ENCODE peak calls at places on chromosomes 4 and X, in four cellular contexts. One of them, this sample, is unnamed.

GRCh38 chr4:133394971-133395627 is 246.0 kb downstream of the PCDH10 start:
- DNase-seq in PC-3: no peak
- DNase-seq in cardiac fibroblast: no peak
- DNase-seq in brain microvascular endothelial cell: no peak
- DNase-seq in this sample: no peak

GRCh38 chr4:97866821-97867556 is 276.3 kb downstream of the STPG2 start:
- DNase-seq in PC-3: no peak
- DNase-seq in cardiac fibroblast: no peak
- DNase-seq in brain microvascular endothelial cell: no peak
- DNase-seq in this sample: no peak

GRCh38 chrX:114611018-114611619 is 27.2 kb downstream of the HTR2C start:
- DNase-seq in brain microvascular endothelial cell: peak
- DNase-seq in PC-3: peak
- DNase-seq in cardiac fibroblast: peak
- DNase-seq in this sample: peak

GRCh38 chrX:37603938-37604409 is 32.5 kb downstream of the LANCL3 start:
- DNase-seq in PC-3: no peak
- DNase-seq in cardiac fibroblast: no peak
- DNase-seq in brain microvascular endothelial cell: no peak
- DNase-seq in this sample: no peak

GRCh38 chrX:119692241-119693031 is 532 bp downstream of the SEPTIN6 start:
- DNase-seq in cardiac fibroblast: peak
- DNase-seq in brain microvascular endothelial cell: peak
- DNase-seq in PC-3: peak
- DNase-seq in this sample: no peak

GRCh38 chr4:176205299-176205698 is 9.9 kb upstream of the SPATA4 start:
- DNase-seq in cardiac fibroblast: no peak
- DNase-seq in PC-3: no peak
- DNase-seq in brain microvascular endothelial cell: no peak
- DNase-seq in this sample: no peak

GRCh38 chrX:13033193-13033592 is 11.2 kb downstream of the FAM9C start:
- DNase-seq in cardiac fibroblast: no peak
- DNase-seq in brain microvascular endothelial cell: no peak
- DNase-seq in PC-3: no peak
- DNase-seq in this sample: no peak

GRCh38 chrX:150887906-150888465 is 10.5 kb downstream of the CD99L2 start:
- DNase-seq in PC-3: peak
- DNase-seq in cardiac fibroblast: peak
- DNase-seq in brain microvascular endothelial cell: peak
- DNase-seq in this sample: no peak

GRCh38 chr4:139886798-139887197 is 221.2 kb downstream of the MGST2 start:
- DNase-seq in brain microvascular endothelial cell: no peak
- DNase-seq in cardiac fibroblast: peak
- DNase-seq in PC-3: no peak
- DNase-seq in this sample: no peak

GRCh38 chr4:77104405-77105292 is 28.9 kb upstream of the CCNI start:
- DNase-seq in cardiac fibroblast: peak
- DNase-seq in brain microvascular endothelial cell: peak
- DNase-seq in PC-3: peak
- DNase-seq in this sample: peak

GRCh38 chr4:119016636-119017035 is 119.0 kb upstream of the MYOZ2 start:
- DNase-seq in PC-3: no peak
- DNase-seq in cardiac fibroblast: peak
- DNase-seq in brain microvascular endothelial cell: no peak
- DNase-seq in this sample: no peak

DNA sequence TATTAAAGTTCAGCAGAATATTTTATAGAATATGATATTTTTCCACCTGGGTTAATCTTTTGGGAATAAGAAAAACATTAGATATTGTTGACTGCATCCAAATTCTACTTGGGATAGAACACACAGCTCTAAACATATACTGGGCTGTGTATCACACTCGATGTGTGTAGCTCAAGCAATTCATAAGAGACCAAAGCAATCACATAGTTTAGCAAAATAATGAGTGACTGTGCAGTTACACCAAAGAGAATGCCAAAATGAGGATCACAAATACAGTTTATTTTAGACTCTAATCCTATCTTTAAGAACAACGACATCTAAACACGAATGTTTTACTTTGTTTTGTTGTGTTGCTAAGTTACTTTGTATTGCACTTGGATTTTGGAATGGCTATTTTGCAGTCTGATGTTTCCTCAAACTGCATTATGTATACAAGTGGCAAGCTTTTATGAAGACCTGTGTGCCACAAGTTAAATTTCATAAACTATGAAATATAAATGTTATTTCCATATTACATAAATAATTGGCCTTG is 101.1 kb downstream of the CBR4 start:
- DNase-seq in cardiac fibroblast: peak
- DNase-seq in brain microvascular endothelial cell: no peak
- DNase-seq in PC-3: no peak
- DNase-seq in this sample: no peak
- H3K4me3 ChIP-seq in cardiac fibroblast: no peak
- H3K4me3 ChIP-seq in brain microvascular endothelial cell: no peak
- H3K4me3 ChIP-seq in PC-3: no peak
- H3K4me3 ChIP-seq in this sample: no peak

GRCh38 chrX:49039598-49040375 is 3.4 kb downstream of the TFE3 start:
- DNase-seq in PC-3: peak
- DNase-seq in cardiac fibroblast: peak
- DNase-seq in brain microvascular endothelial cell: peak
- DNase-seq in this sample: peak
- TF ChIP-seq CTCF in PC-3: no peak
- TF ChIP-seq CTCF in cardiac fibroblast: peak
- TF ChIP-seq CTCF in brain microvascular endothelial cell: no peak
- TF ChIP-seq CTCF in this sample: no peak

DNA sequence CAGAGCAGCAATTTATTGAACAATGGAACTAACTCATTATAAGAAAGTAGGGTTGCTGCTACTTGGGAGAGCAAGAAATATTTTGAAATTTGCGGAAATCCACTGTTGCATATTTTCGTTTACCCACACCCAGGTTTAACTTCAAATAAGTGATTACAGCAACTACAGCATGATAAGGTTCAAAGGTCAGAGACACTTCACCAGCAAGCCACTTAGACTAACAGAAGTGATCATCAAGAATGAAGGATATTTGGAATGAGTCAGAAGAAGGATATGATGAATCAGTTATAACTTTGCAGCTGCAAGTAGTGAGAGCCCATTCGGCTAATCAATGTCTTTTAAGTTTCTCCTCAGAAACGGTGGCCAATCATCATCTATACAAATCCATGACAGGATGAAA is 199.3 kb downstream of the TMA16 start:
- DNase-seq in PC-3: peak
- DNase-seq in cardiac fibroblast: peak
- DNase-seq in brain microvascular endothelial cell: peak
- DNase-seq in this sample: no peak
- H3K4me3 ChIP-seq in PC-3: peak
- H3K4me3 ChIP-seq in cardiac fibroblast: no peak
- H3K4me3 ChIP-seq in brain microvascular endothelial cell: peak
- H3K4me3 ChIP-seq in this sample: no peak

DNA sequence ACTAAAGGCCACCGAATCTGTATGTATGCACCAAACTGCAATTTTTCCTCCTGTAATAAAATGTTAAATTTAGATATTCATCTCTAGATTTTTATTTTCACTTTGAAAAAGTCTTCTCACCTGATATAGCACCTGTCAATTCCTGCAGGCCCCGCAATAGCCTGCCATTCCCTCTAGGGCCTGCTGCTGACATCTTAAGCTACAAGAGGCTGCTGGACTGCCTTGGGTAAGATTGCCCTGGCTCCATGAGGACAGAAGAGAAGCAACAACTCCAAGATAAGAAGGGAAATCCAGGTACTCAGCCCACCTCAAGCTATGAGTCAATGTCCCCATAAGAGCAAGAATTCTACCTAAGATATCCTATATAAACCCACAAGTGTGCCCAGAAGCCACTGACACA is 230.2 kb upstream of the AGTR2 start:
- DNase-seq in PC-3: no peak
- DNase-seq in cardiac fibroblast: no peak
- DNase-seq in brain microvascular endothelial cell: no peak
- DNase-seq in this sample: no peak
- TF ChIP-seq CTCF in PC-3: no peak
- TF ChIP-seq CTCF in cardiac fibroblast: no peak
- TF ChIP-seq CTCF in brain microvascular endothelial cell: no peak
- TF ChIP-seq CTCF in this sample: no peak

GRCh38 chr4:52658671-52659015 is 458 bp downstream of the USP46 start:
- DNase-seq in brain microvascular endothelial cell: no peak
- DNase-seq in cardiac fibroblast: no peak
- DNase-seq in PC-3: no peak
- DNase-seq in this sample: no peak
- H3K4me3 ChIP-seq in brain microvascular endothelial cell: peak
- H3K4me3 ChIP-seq in cardiac fibroblast: peak
- H3K4me3 ChIP-seq in PC-3: peak
- H3K4me3 ChIP-seq in this sample: peak

GRCh38 chr4:163923092-163923491 is 428.6 kb downstream of the TMA16 start:
- DNase-seq in cardiac fibroblast: no peak
- DNase-seq in brain microvascular endothelial cell: no peak
- DNase-seq in PC-3: no peak
- DNase-seq in this sample: no peak
- TF ChIP-seq CTCF in cardiac fibroblast: no peak
- TF ChIP-seq CTCF in brain microvascular endothelial cell: no peak
- TF ChIP-seq CTCF in PC-3: no peak
- TF ChIP-seq CTCF in this sample: no peak

DNA sequence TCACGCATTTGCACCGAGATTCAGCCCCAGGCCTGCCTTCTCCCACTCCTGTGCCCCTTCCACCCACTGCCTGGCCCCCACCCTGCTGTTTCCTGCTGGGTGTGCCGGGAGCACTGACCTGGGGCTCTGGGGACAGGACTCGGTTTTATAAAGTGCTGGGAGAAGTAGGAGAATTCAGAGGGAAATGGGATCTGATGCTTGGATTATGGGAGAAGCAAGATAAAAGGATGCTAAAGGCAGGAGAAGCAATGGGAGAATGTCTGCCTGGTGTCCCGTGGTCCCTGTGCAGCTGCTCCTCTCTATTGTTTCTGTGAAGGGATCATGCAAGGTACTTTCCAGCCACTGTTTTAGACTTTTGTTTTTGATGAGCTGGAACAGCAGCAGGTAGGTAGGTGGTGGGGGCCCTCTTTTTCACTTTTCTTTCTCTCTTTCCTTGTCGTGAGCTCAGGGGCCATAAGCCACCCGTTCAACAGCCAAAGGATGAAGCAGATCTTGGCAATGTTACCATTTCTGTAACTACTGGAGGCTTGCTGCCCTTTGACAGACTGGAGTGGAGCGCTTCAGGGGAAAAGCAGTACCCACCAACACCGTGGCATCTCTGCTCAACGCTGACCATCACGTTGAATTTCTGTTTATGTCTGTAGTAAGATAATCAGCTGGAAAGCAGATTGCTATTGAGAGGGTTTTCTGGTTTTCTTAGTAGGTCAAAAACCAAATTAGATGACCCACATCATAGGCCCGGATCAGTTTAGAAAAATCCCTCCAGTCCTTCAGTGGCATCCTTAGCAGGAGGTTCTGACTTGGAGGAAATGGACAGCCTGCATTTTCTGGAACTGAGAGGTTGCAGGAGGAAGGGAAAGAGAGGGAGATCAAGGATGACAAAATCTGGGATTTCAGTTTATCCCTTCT is 63.8 kb upstream of the ENPP6 start:
- DNase-seq in brain microvascular endothelial cell: no peak
- DNase-seq in cardiac fibroblast: no peak
- DNase-seq in PC-3: no peak
- DNase-seq in this sample: no peak
- H3K4me3 ChIP-seq in brain microvascular endothelial cell: no peak
- H3K4me3 ChIP-seq in cardiac fibroblast: no peak
- H3K4me3 ChIP-seq in PC-3: no peak
- H3K4me3 ChIP-seq in this sample: no peak

DNA sequence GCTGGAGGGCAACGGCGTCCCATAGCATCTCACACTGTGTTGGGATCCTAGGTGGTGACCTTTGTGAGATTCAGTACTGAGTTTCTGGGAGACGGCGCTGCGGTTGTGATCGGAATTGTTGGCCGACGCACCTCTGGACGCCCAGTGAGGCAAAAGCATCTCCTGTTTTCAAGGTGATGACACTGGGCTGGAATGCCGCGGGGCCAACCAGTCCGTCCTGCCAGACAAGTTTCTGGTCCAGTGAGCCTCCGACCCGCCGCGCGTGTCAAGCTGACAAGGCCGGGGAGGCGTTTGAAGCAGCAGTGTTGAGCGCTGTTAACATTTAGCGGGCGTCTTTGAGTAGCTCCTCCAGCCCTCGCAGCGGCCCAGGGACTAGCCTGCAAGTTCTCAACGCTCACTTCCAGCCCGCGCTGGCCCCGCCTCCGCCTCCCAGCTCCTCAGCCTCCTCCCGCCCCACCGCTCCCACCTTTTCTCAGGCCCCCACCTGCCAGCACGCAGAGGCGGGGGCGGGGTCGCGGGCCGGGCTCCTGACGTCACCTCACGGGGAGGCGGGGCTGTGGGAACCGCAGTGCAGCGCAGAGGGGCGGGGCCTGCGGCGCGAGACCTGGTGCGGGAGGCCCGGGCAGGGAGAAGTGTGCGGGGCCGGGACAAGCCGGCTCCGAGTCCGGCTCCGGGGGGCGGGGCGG is 482 bp upstream of the CDS1 start:
- DNase-seq in cardiac fibroblast: peak
- DNase-seq in brain microvascular endothelial cell: peak
- DNase-seq in PC-3: peak
- DNase-seq in this sample: peak
- TF ChIP-seq CTCF in cardiac fibroblast: no peak
- TF ChIP-seq CTCF in brain microvascular endothelial cell: no peak
- TF ChIP-seq CTCF in PC-3: no peak
- TF ChIP-seq CTCF in this sample: no peak

This sample was measured in astrocyte of the cerebellum.